ENCODE peak calls at places on chromosomes 12 and 14, in seven cellular contexts. V is fibroblast of mammary gland; C is RWPE1; I is body of pancreas; U is CD4-positive, alpha-beta T cell; M is brain microvascular endothelial cell; A is thoracic aorta. K is an unnamed sample.

GRCh38 chr12:122121341-122122192 is 43.0 kb downstream of the MLXIP start:
- DNase-seq in A (no peak), M (no peak), C (no peak), U (no peak), V (no peak), I (no peak), K (no peak)

GRCh38 chr14:28875937-28876910 is 109.6 kb downstream of the FOXG1 start:
- DNase-seq in A (no peak), V (no peak), I (no peak), C (no peak), M (no peak), U (no peak), K (no peak)

GRCh38 chr12:115872212-115872611 is 405.3 kb downstream of the MED13L start:
- DNase-seq in I (no peak), A (no peak), U (no peak), V (no peak), C (no peak), M (no peak), K (no peak)

GRCh38 chr12:89863968-89864367 is 155.3 kb upstream of the ATP2B1 start:
- DNase-seq in M (no peak), U (no peak), V (no peak), C (no peak), I (no peak), A (no peak), K (no peak)

GRCh38 chr14:102498005-102498677 is 11.4 kb downstream of the ANKRD9 start:
- DNase-seq in M (no peak), C (no peak), A (no peak), I (no peak), U (no peak), V (peak), K (no peak)

GRCh38 chr12:100737168-100737567 is 57.4 kb upstream of the ANO4 start:
- DNase-seq in V (no peak), I (no peak), M (no peak), A (no peak), C (no peak), U (no peak), K (no peak)

GRCh38 chr14:93788557-93789365 is 476 bp upstream of the PRIMA1 start:
- DNase-seq in I (no peak), A (no peak), U (no peak), C (peak), V (peak), M (no peak), K (peak)

GRCh38 chr12:52524898-52525591 is 4.9 kb upstream of the KRT5 start:
- DNase-seq in A (no peak), U (no peak), I (peak), V (no peak), M (no peak), C (peak), K (peak)

GRCh38 chr14:24679248-24680085 is 45.5 kb upstream of the GZMB start:
- DNase-seq in C (no peak), I (no peak), V (no peak), A (no peak), M (no peak), U (no peak), K (no peak)

GRCh38 chr14:77067632-77068514 is 30.2 kb upstream of the CIPC start:
- DNase-seq in V (peak), I (peak), C (peak), M (peak), U (peak), A (no peak), K (peak)

GRCh38 chr12:57803317-57803893 is 15.1 kb downstream of the AVIL start:
- DNase-seq in M (peak), I (peak), C (peak), U (no peak), V (peak), A (peak), K (no peak)

GRCh38 chr14:99234982-99235491 is 37.0 kb downstream of the BCL11B start:
- DNase-seq in V (no peak), U (peak), M (no peak), C (no peak), I (no peak), A (no peak), K (peak)

GRCh38 chr12:106321139-106321850 is 18.8 kb downstream of the TCP11L2 start:
- DNase-seq in I (no peak), U (no peak), C (no peak), V (no peak), A (no peak), M (no peak), K (no peak)

GRCh38 chr12:19894049-19894448 is 454.8 kb downstream of the AEBP2 start:
- DNase-seq in C (no peak), U (no peak), V (peak), A (no peak), I (no peak), M (no peak), K (no peak)

GRCh38 chr12:72057330-72057911 is 118.8 kb downstream of the TPH2 start:
- DNase-seq in C (peak), A (no peak), V (no peak), M (no peak), U (no peak), I (no peak), K (no peak)

GRCh38 chr12:129827985-129828384 is 75.8 kb downstream of the TMEM132D start:
- DNase-seq in A (no peak), V (no peak), M (no peak), C (no peak), U (no peak), I (no peak), K (no peak)

GRCh38 chr12:49428652-49429549 is 61.6 kb downstream of the SPATS2 start:
- DNase-seq in V (peak), M (peak), I (no peak), A (no peak), U (no peak), C (peak), K (no peak)

DNA sequence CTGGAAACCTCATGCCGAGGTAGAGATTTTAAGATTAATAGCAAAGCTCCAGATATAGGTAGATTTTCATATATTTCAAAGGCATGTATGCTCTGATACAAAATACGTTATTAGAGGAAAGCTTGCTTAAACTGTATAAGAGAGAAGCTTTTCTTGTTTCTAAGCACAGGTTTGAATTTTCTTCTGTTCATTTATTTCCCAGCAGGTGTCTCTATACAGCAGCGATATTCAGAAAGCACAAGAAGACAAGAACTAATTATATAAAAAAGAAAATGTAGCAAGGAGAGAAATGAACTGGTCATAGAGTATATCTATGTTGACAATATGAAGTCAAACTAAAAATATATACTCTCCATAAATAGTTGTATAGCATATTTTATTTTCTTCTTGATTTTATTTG is 307.4 kb upstream of the NOVA1 start:
- DNase-seq in V (no peak), I (no peak), M (no peak), U (no peak), A (no peak), C (no peak), K (no peak)
- TF ChIP-seq CTCF in V (no peak), I (no peak), M (no peak), U (no peak), A (no peak), C (no peak), K (no peak)

DNA sequence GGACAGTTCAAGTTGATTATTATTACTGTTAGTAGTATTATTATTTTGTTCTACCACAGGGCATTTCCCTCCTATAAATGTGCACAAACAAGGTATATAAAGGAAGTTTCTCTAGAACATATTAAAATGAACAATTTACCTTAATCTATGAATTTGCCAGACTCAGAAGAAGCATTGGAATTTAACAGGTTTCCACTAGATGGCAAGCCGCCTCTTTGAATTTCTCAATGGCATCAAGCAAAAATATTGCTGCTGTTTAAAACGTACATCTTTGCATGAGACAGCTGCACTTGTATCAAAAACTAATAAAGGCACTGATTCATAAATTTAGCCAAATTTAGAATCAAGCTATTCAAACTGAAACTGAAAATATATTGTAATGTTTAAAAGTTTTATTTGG is 34.6 kb upstream of the MIS18BP1 start:
- DNase-seq in A (no peak), C (no peak), M (no peak), U (no peak), V (no peak), I (no peak), K (no peak)
- TF ChIP-seq CTCF in A (no peak), C (no peak), M (no peak), U (no peak), V (no peak), I (no peak), K (no peak)

DNA sequence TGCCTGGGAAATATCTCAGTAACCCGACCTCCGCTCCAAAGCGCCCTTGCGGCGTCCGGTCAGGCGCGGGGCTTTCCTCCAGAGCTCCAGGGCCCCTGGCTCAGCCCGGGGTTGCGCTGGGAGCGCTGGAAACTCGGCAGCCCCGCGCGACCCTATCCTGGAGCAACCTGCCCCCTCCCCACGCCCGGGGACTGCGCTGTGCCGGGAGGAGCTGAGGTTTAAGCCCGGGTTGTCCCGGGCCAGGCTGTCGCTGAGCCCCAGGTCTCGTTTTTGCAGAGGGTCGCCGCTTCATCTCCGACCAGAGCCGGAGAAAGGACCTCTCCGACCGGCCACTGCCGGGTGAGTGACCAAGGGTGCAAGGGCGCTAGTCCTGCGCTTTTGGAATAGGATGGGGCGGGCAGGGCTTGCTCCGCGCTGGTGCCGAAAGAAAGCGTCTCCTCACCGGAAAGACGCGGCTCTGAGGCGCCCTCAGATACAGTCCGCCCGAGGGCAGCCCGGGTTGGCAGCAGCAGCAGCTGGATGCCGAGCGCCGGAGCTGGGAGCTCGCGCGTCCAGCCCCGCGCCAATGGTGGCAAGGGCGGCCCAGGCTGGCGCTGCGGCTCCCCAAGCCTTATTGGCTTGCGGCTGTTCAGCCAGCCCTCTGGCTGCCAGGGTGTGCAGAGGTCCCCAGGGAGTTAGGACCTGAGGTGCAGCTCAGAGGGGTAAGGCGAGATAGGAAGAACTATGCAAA is 1.5 kb downstream of the SPX start:
- DNase-seq in V (peak), C (peak), M (peak), U (peak), A (no peak), I (peak), K (peak)
- TF ChIP-seq CTCF in V (no peak), C (no peak), M (no peak), U (no peak), A (no peak), I (peak), K (no peak)

GRCh38 chr12:132144115-132145071 is at the start of the genes DDX51 and NOC4L:
- DNase-seq in U (peak), V (peak), M (peak), A (peak), I (peak), C (peak), K (peak)
- TF ChIP-seq CTCF in U (no peak), V (no peak), M (no peak), A (no peak), I (peak), C (no peak), K (no peak)

GRCh38 chr12:105278043-105278697 is 42.2 kb upstream of the APPL2 start:
- DNase-seq in U (no peak), M (peak), C (no peak), I (no peak), V (peak), A (no peak), K (no peak)

GRCh38 chr12:105285378-105285777 is 45.1 kb upstream of the C12orf75 start:
- DNase-seq in I (no peak), C (no peak), V (no peak), U (no peak), A (no peak), M (no peak), K (no peak)

GRCh38 chr12:105280966-105281693 is 45.2 kb upstream of the APPL2 start:
- DNase-seq in C (no peak), A (no peak), U (no peak), V (no peak), M (no peak), I (peak), K (no peak)

GRCh38 chr12:105279460-105280056 is 43.6 kb upstream of the APPL2 start:
- DNase-seq in I (peak), A (no peak), U (no peak), M (peak), V (peak), C (no peak), K (no peak)

GRCh38 chr12:105281694-105282049 is 45.7 kb upstream of the APPL2 start:
- DNase-seq in U (no peak), C (no peak), I (no peak), A (no peak), V (no peak), M (no peak), K (no peak)
- TF ChIP-seq CTCF in U (no peak), C (no peak), I (no peak), A (no peak), V (no peak), M (peak), K (no peak)

K was measured in mesothelial cell of epicardium.